ENCODE peak calls at places on chromosome 22, in five cellular contexts. O is thoracic aorta, C is tibial nerve, N is right atrium auricular region, S is endothelial cell of umbilical vein. M is an unnamed sample.

GRCh38 chr22:17243524-17243923 is 24.3 kb upstream of the ADA2 start:
- DNase-seq in C (no peak), S (no peak), O (no peak), N (no peak), M (peak; percentile 72)

GRCh38 chr22:23023294-23023693 is 47.0 kb upstream of the GNAZ start:
- DNase-seq in S (no peak), C (no peak), N (no peak), O (no peak), M (no peak)

GRCh38 chr22:23524226-23524625 is 55.9 kb downstream of the IGLL1 start:
- DNase-seq in O (no peak), C (no peak), N (no peak), S (no peak), M (peak; percentile 30)

GRCh38 chr22:46994265-46994664 is 231.8 kb downstream of the TBC1D22A start:
- DNase-seq in O (no peak), C (no peak), S (no peak), N (no peak), M (no peak)

GRCh38 chr22:41951898-41952474 is at the start of gene SMIM45:
- DNase-seq in C (no peak), O (no peak), S (no peak), N (no peak), M (no peak)

GRCh38 chr22:38355275-38355674 is 38.0 kb upstream of the CSNK1E start:
- DNase-seq in O (no peak), C (no peak), S (no peak), N (no peak), M (peak; percentile 59)

GRCh38 chr22:45335854-45336492 is 26.2 kb downstream of the FAM118A start:
- DNase-seq in C (no peak), N (no peak), S (peak; percentile 83), O (no peak), M (no peak)

GRCh38 chr22:17880020-17880419 is 105.8 kb upstream of the BID start:
- DNase-seq in O (no peak), N (no peak), S (no peak), C (no peak), M (no peak)

GRCh38 chr22:19930537-19931486 is 10.8 kb upstream of the COMT start:
- DNase-seq in N (no peak), O (no peak), S (no peak), C (no peak), M (no peak)

GRCh38 chr22:44391481-44392445 is 79.0 kb upstream of the SHISAL1 start:
- DNase-seq in N (no peak), S (no peak), O (no peak), C (no peak), M (peak; percentile 53)

GRCh38 chr22:46671824-46672432 is 51.7 kb downstream of the GRAMD4 start:
- DNase-seq in O (no peak), C (no peak), S (no peak), N (no peak), M (no peak)

GRCh38 chr22:21961127-21961867 is 8.6 kb upstream of the PPM1F start:
- DNase-seq in S (no peak), N (no peak), O (no peak), C (no peak), M (no peak)

GRCh38 chr22:21665047-21665851 is 563 bp upstream of the PPIL2 start:
- DNase-seq in O (no peak), C (no peak), S (no peak), N (no peak), M (no peak)

GRCh38 chr22:46012881-46013281 is 35.9 kb upstream of the WNT7B start:
- DNase-seq in C (no peak), S (no peak), N (no peak), O (no peak), M (peak; percentile 69)

GRCh38 chr22:21734540-21735197 is 925 bp downstream of the YPEL1 start:
- DNase-seq in S (peak; percentile 32), C (no peak), N (no peak), O (no peak), M (no peak)

GRCh38 chr22:38504731-38505594 is 1.1 kb downstream of the DDX17 start:
- DNase-seq in O (no peak), N (no peak), C (peak; percentile 47), S (peak; percentile 55), M (peak; percentile 85)

GRCh38 chr22:44453441-44454112 is 44.5 kb downstream of the RTL6 start:
- DNase-seq in C (no peak), O (no peak), S (no peak), N (peak; percentile 18), M (peak; percentile 42)

GRCh38 chr22:41636467-41636866 is 15.4 kb downstream of the XRCC6 start:
- DNase-seq in O (no peak), S (no peak), N (peak; percentile 62), C (no peak), M (no peak)

GRCh38 chr22:21570398-21570797 is 2.9 kb downstream of the UBE2L3 start:
- DNase-seq in O (no peak), C (no peak), N (no peak), S (no peak), M (no peak)

GRCh38 chr22:23035557-23036277 is 34.6 kb upstream of the GNAZ start:
- DNase-seq in S (no peak), N (no peak), O (no peak), C (no peak), M (no peak)

GRCh38 chr22:39518124-39518786 is 2.1 kb upstream of the ATF4 start:
- DNase-seq in S (no peak), O (no peak), C (no peak), N (no peak), M (no peak)

GRCh38 chr22:46737976-46738641 is at the start of gene CERK:
- DNase-seq in C (peak; percentile 57), S (peak; percentile 73), O (no peak), N (peak; percentile 80), M (peak; percentile 85)

GRCh38 chr22:46274381-46274780 is 6.6 kb downstream of the TTC38 start:
- DNase-seq in N (no peak), S (no peak), C (no peak), O (no peak), M (no peak)

GRCh38 chr22:47630741-47631534 is 868.5 kb downstream of the TBC1D22A start:
- DNase-seq in C (no peak), N (peak; percentile 28), S (no peak), O (no peak), M (peak; percentile 40)

DNA sequence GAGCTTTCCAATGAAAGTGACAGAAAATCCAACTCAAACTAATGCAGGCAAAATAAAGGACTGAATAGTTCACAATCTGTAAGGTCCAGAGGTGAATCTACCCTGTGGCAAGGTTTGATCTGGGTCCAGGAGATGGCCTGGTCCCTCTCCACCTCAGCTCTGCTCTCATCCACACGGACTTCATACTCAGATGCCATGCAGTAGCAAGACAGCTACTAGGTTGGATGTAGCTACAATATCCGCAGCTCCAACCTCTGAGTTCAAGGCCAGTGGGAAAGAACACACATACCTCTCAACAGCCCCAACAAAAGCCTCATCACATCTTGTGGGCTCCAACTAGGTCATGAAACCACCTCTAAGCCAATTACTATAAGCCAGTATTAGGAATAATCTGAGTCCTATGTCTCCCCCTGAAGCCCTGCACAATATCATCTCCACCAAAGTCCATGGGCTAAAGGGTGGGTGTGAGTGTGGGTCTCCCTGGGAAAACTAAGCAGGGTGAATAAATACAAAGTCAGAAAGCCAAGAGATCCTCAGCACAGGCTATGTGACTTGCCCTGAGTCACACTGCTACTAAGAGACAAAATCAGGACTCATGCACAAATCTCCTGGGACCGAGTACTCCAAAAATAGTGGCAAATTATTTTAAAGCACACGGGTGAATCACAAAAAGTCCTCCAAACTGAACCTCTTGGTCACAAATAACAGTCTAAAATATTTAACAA is 78.8 kb downstream of the LARGE1 start:
- DNase-seq in N (no peak), O (no peak), S (no peak), C (no peak), M (no peak)
- H3K4me1 ChIP-seq in N (peaks cover 64% of the 10 kb centered on the region), O (peaks cover 41% of the 10 kb centered on the region), S (no peaks in the 10 kb centered on the region), C (no peaks in the 10 kb centered on the region), M (peaks cover 13% of the 10 kb centered on the region)

DNA sequence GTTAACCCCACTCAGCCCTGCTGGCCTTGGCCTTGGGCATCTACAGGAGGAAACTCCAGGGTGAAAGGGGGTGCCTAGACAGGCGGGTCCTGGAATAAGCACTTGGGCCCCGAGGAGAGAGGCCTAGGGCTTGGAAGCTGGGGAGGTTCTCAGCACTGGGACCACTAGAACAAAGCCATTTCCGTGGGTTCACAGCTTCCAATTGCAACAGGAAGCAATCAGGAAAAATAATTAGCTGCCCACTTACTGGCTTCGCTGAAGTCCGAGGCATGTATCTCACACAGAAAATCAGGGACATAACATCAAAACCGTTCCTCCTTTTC is 161.2 kb upstream of the GRK3 start:
- DNase-seq in O (no peak), C (no peak), N (no peak), S (no peak), M (no peak)
- H3K4me3 ChIP-seq in O (peak overlapping the region; percentile 76), C (no peak overlapping the region), N (peak overlapping the region; percentile 80), S (no peak overlapping the region), M (peak overlapping the region; percentile 71)

DNA sequence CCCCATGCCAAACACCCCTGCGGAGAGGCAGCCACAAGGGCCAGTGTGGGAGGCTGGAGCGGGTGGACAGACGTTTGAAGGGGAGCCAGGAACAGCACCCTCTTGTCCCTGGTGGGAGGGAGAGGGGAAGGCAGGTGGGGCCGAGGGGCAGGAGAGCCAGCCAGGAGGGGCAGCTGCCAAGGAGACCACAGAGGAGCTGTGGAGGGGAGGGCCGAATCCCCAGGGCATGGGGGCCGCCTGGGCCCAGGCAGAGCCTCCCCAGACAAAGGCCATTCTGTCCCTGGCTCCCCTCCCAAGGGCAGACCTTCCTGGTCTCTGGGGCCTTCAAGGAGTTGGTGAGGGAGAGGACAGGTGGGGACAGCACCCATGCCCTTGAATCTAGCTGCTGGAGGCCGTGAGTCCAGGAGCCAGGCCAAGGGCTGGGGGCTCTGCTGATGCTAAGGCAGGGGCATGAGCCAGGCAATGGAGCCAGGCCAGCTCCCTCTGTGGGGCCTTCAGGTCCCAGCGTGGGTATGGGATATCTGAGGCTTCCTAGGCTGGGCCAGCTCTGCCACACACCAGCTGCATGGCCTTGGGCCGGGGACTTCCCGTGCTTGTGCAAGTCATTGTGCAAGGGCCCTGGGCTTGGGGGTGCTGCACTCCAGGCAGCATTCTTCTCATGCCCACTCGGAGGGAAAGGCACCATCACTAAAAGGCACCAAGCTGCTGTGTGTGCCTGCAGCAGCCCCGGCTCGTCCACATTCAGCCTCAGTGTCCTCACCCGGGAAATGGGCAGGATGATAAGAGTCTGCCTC is 11.4 kb downstream of the EMID1 start:
- DNase-seq in N (no peak), C (no peak), O (no peak), S (no peak), M (no peak)
- TF ChIP-seq CTCF in N (no peak), C (no peak), O (no peak), S (no peak), M (no peak)

GRCh38 chr22:30500628-30501027 is 4.9 kb downstream of the SEC14L4 start:
- DNase-seq in N (no peak), C (no peak), S (no peak), O (no peak), M (no peak)

GRCh38 chr22:30506507-30506968 is 1.0 kb upstream of the SEC14L4 start:
- DNase-seq in C (no peak), N (no peak), S (no peak), O (no peak), M (peak; percentile 83)

GRCh38 chr22:30502911-30503310 is 2.6 kb downstream of the SEC14L4 start:
- DNase-seq in O (no peak), S (no peak), N (no peak), C (no peak), M (no peak)

GRCh38 chr22:30502153-30502552 is 3.3 kb downstream of the SEC14L4 start:
- DNase-seq in N (no peak), S (no peak), O (no peak), C (no peak), M (no peak)

DNA sequence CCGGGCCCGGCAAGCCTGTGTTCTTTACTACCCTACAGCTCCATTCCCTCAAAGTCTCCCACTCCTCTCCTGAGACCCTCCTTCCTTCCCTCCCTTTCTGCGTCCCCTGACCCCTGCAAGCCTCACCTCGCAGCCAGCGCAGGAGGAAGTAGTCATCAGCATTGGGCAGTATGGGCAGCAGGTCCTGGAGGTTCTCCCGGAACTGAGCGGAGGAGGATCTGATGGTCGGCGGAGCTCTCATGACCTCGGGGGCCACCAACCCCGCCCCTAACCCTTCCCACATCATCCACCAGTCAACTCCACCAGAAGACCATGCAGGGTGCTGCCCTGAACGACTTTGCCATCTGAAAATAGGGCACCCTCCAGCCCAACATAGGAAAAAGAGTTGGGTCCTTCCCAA is 1.9 kb downstream of the SEC14L4 start:
- DNase-seq in S (no peak), C (no peak), O (no peak), N (no peak), M (no peak)
- H3K4me1 ChIP-seq in S (no peaks in the 10 kb centered on the region), C (no peaks in the 10 kb centered on the region), O (peaks cover 5% of the 10 kb centered on the region), N (peaks cover 4% of the 10 kb centered on the region), M (no peaks in the 10 kb centered on the region)

M was measured in upper lobe of right lung.